ENCODE peak calls at places on chromosomes 6 and 20, in seven cellular contexts. W is HCT116, R is cardiac muscle cell, M is psoas muscle, I is upper lobe of right lung, B is A549, V is mammary epithelial cell. D is an unnamed sample.

GRCh38 chr20:50313827-50314226 is 123.2 kb downstream of the CEBPB start:
- DNase-seq in W (no peak), R (no peak), M (no peak), I (peak; percentile 48), B (no peak), V (no peak), D (no peak)

GRCh38 chr6:27532820-27533538 is 60.1 kb upstream of the ZNF184 start:
- DNase-seq in W (peak; percentile 68), R (peak; percentile 43), M (no peak), I (no peak), B (no peak), V (peak; percentile 85), D (no peak)

GRCh38 chr6:73451166-73452106 is 661 bp downstream of the CGAS start:
- DNase-seq in W (no peak), R (peak; percentile 22), M (peak; percentile 59), I (peak; percentile 75), B (peak; percentile 29), V (no peak), D (no peak)

GRCh38 chr20:62142252-62143117 is 709 bp downstream of the PSMA7 start:
- DNase-seq in W (no peak), R (peak; percentile 35), M (no peak), I (no peak), B (no peak), V (no peak), D (no peak)

GRCh38 chr6:130848945-130849344 is 21.7 kb downstream of the SMLR1 start:
- DNase-seq in W (no peak), R (no peak), M (no peak), I (no peak), B (no peak), V (no peak), D (no peak)

GRCh38 chr6:68229566-68229965 is 405.5 kb upstream of the ADGRB3 start:
- DNase-seq in W (no peak), R (no peak), M (no peak), I (no peak), B (no peak), V (no peak), D (no peak)

GRCh38 chr6:20719980-20720379 is 185.7 kb downstream of the CDKAL1 start:
- DNase-seq in W (no peak), R (no peak), M (no peak), I (no peak), B (no peak), V (no peak), D (no peak)

GRCh38 chr6:30321692-30322388 is 4.9 kb upstream of the TRIM39 start:
- DNase-seq in W (no peak), R (no peak), M (no peak), I (no peak), B (no peak), V (no peak), D (no peak)

GRCh38 chr6:122222761-122223160 is 176.7 kb upstream of the HSF2 start:
- DNase-seq in W (no peak), R (no peak), M (no peak), I (no peak), B (no peak), V (no peak), D (no peak)

GRCh38 chr20:45592574-45593189 is 13.6 kb upstream of the WFDC8 start:
- DNase-seq in W (peak; percentile 83), R (peak; percentile 11), M (no peak), I (no peak), B (peak; percentile 25), V (peak; percentile 56), D (no peak)

GRCh38 chr6:71012871-71013456 is 56.1 kb upstream of the B3GAT2 start:
- DNase-seq in W (peak; percentile 42), R (peak; percentile 67), M (no peak), I (no peak), B (peak; percentile 57), V (peak; percentile 50), D (no peak)

GRCh38 chr6:32969685-32970412 is 1.5 kb downstream of the BRD2 start:
- DNase-seq in W (peak; percentile 82), R (peak; percentile 79), M (peak; percentile 88), I (peak; percentile 85), B (peak; percentile 44), V (peak; percentile 96), D (peak; percentile 93)

GRCh38 chr6:156390621-156391378 is 386.4 kb upstream of the ARID1B start:
- DNase-seq in W (no peak), R (no peak), M (no peak), I (no peak), B (no peak), V (no peak), D (no peak)

GRCh38 chr6:134420638-134421181 is 102.8 kb upstream of the SGK1 start:
- DNase-seq in W (no peak), R (no peak), M (no peak), I (no peak), B (peak; percentile 8), V (peak; percentile 63), D (no peak)

GRCh38 chr6:55543633-55544309 is 35.2 kb downstream of the HMGCLL1 start:
- DNase-seq in W (no peak), R (peak; percentile 24), M (no peak), I (no peak), B (no peak), V (no peak), D (no peak)

GRCh38 chr6:38445912-38446311 is 193.8 kb downstream of the BTBD9 start:
- DNase-seq in W (no peak), R (no peak), M (no peak), I (no peak), B (no peak), V (no peak), D (no peak)

GRCh38 chr6:42294759-42295158 is 77.1 kb upstream of the MRPS10 start:
- DNase-seq in W (peak; percentile 94), R (no peak), M (no peak), I (no peak), B (peak; percentile 52), V (peak; percentile 98), D (no peak)

GRCh38 chr20:46683939-46684750 is 5.1 kb downstream of the TP53RK start:
- DNase-seq in W (no peak), R (peak; percentile 81), M (peak; percentile 62), I (peak; percentile 75), B (no peak), V (peak; percentile 80), D (peak; percentile 44)

GRCh38 chr20:2475850-2476741 is 5.5 kb upstream of the SNRPB start:
- DNase-seq in W (no peak), R (no peak), M (no peak), I (no peak), B (no peak), V (no peak), D (no peak)

GRCh38 chr6:160494576-160494975 is 146.4 kb downstream of the SLC22A3 start:
- DNase-seq in W (no peak), R (no peak), M (no peak), I (no peak), B (no peak), V (no peak), D (no peak)

GRCh38 chr20:47220161-47220582 is 136.3 kb downstream of the ZMYND8 start:
- DNase-seq in W (peak; percentile 10), R (peak; percentile 28), M (peak; percentile 49), I (no peak), B (peak; percentile 53), V (no peak), D (no peak)

GRCh38 chr6:124987999-124988591 is 25.9 kb downstream of the RNF217 start:
- DNase-seq in W (no peak), R (no peak), M (no peak), I (no peak), B (no peak), V (no peak), D (no peak)

GRCh38 chr6:158869604-158870417 is 50.6 kb upstream of the EZR start:
- DNase-seq in W (peak; percentile 99), R (peak; percentile 90), M (peak; percentile 92), I (peak; percentile 97), B (peak; percentile 96), V (peak; percentile 99), D (peak; percentile 62)
- TF ChIP-seq CTCF in W (peak; percentile 34), R (no peak), M (no peak), I (peak; percentile 19), B (no peak), V (no peak), D (no peak)

GRCh38 chr6:35711731-35712130 is 23.0 kb upstream of the FKBP5 start:
- DNase-seq in W (no peak), R (no peak), M (no peak), I (peak; percentile 0), B (no peak), V (no peak), D (no peak)

GRCh38 chr6:35713006-35713405 is 23.8 kb upstream of the ARMC12 start:
- DNase-seq in W (no peak), R (no peak), M (no peak), I (peak; percentile 23), B (no peak), V (no peak), D (no peak)

GRCh38 chr6:35708585-35708984 is 19.9 kb upstream of the FKBP5 start:
- DNase-seq in W (no peak), R (no peak), M (no peak), I (no peak), B (no peak), V (no peak), D (no peak)

GRCh38 chr6:35707714-35708407 is 19.1 kb upstream of the FKBP5 start:
- DNase-seq in W (no peak), R (no peak), M (no peak), I (no peak), B (no peak), V (no peak), D (no peak)

GRCh38 chr6:35710241-35710847 is 21.6 kb upstream of the FKBP5 start:
- DNase-seq in W (no peak), R (no peak), M (no peak), I (no peak), B (no peak), V (peak; percentile 84), D (no peak)
- H3K27ac ChIP-seq in W (no peak overlapping the region), R (no peak overlapping the region), M (no peak overlapping the region), I (no peak overlapping the region), B (peak overlapping the region; percentile 42), V (no peak overlapping the region), D (no peak overlapping the region)

GRCh38 chr6:17894191-17894590 is 93.2 kb downstream of the KIF13A start:
- DNase-seq in W (no peak), R (no peak), M (no peak), I (no peak), B (no peak), V (no peak), D (no peak)

GRCh38 chr6:17899491-17899890 is 87.9 kb downstream of the KIF13A start:
- DNase-seq in W (no peak), R (no peak), M (no peak), I (no peak), B (no peak), V (no peak), D (no peak)

GRCh38 chr6:17900011-17900410 is 87.4 kb downstream of the KIF13A start:
- DNase-seq in W (no peak), R (no peak), M (no peak), I (no peak), B (no peak), V (peak; percentile 27), D (no peak)

GRCh38 chr6:17894905-17895304 is 92.5 kb downstream of the KIF13A start:
- DNase-seq in W (no peak), R (no peak), M (no peak), I (no peak), B (no peak), V (no peak), D (no peak)

GRCh38 chr6:17897681-17898080 is 89.8 kb downstream of the KIF13A start:
- DNase-seq in W (no peak), R (no peak), M (no peak), I (no peak), B (no peak), V (no peak), D (no peak)
- H3K9me3 ChIP-seq in W (peaks cover 11% of the 10 kb centered on the region), R (peaks cover 3% of the 10 kb centered on the region), M (peaks cover 16% of the 10 kb centered on the region), I (peaks cover 10% of the 10 kb centered on the region), B (peaks cover 46% of the 10 kb centered on the region), V (peaks cover 19% of the 10 kb centered on the region), D (peaks cover 18% of the 10 kb centered on the region)

GRCh38 chr6:105609375-105609991 is 206.6 kb upstream of the PREP start:
- DNase-seq in W (no peak), R (no peak), M (no peak), I (peak; percentile 64), B (peak; percentile 55), V (no peak), D (peak; percentile 49)
- TF ChIP-seq CTCF in W (no peak), R (no peak), M (no peak), I (no peak), B (no peak), V (no peak), D (no peak)

D was measured in AG04450.